ENCODE peak calls at places on chromosomes 1 and 21, in nine cellular contexts. D, T, P, E, O, N, Q, K and H are unnamed samples. For H3K27me3, the result is how much of the 10 kb centered on the place peaks cover.

GRCh38 chr1:118340928-118341905 is 156.2 kb upstream of the SPAG17 start:
- DNase-seq in D (no peak), T (no peak), P (no peak), E (no peak), O (peak), N (no peak), Q (no peak), K (no peak), H (no peak)

GRCh38 chr1:204065174-204065985 is 7.5 kb upstream of the SOX13 start:
- DNase-seq in D (peak), T (peak), P (no peak), E (peak), O (no peak), N (no peak), Q (peak), K (no peak), H (no peak)

GRCh38 chr1:165060285-165060793 is 296.2 kb downstream of the LMX1A start:
- DNase-seq in D (no peak), T (no peak), P (no peak), E (no peak), O (no peak), N (no peak), Q (no peak), K (no peak), H (no peak)

GRCh38 chr1:77876884-77877283 is 11.5 kb upstream of the NEXN start:
- DNase-seq in D (no peak), T (no peak), P (no peak), E (no peak), O (no peak), N (no peak), Q (peak), K (no peak), H (no peak)

GRCh38 chr1:229095325-229095724 is 175.6 kb upstream of the RAB4A start:
- DNase-seq in D (no peak), T (no peak), P (no peak), E (no peak), O (no peak), N (no peak), Q (no peak), K (no peak), H (no peak)

GRCh38 chr1:114229368-114229767 is 75.7 kb upstream of the SYT6 start:
- DNase-seq in D (no peak), T (no peak), P (no peak), E (no peak), O (no peak), N (no peak), Q (no peak), K (no peak), H (no peak)

GRCh38 chr1:94560333-94560732 is 18.8 kb upstream of the F3 start:
- DNase-seq in D (no peak), T (no peak), P (no peak), E (no peak), O (peak), N (no peak), Q (peak), K (no peak), H (no peak)

GRCh38 chr1:235867903-235868469 is 1.3 kb upstream of the LYST start:
- DNase-seq in D (no peak), T (no peak), P (no peak), E (no peak), O (no peak), N (no peak), Q (no peak), K (no peak), H (no peak)

GRCh38 chr1:200081982-200082272 is 54.4 kb downstream of the NR5A2 start:
- DNase-seq in D (no peak), T (no peak), P (no peak), E (no peak), O (no peak), N (no peak), Q (no peak), K (no peak), H (no peak)

GRCh38 chr1:246284021-246284420 is 223.1 kb downstream of the SMYD3 start:
- DNase-seq in D (no peak), T (no peak), P (no peak), E (no peak), O (no peak), N (no peak), Q (no peak), K (peak), H (no peak)

GRCh38 chr1:16386454-16387113 is 19.5 kb downstream of the SZRD1 start:
- DNase-seq in D (no peak), T (no peak), P (no peak), E (no peak), O (no peak), N (no peak), Q (peak), K (no peak), H (no peak)

GRCh38 chr1:229440821-229441537 is 7.1 kb upstream of the ACTA1 start:
- DNase-seq in D (no peak), T (no peak), P (no peak), E (no peak), O (no peak), N (no peak), Q (peak), K (no peak), H (no peak)

GRCh38 chr1:20652300-20652699 is 8.9 kb downstream of the DDOST start:
- DNase-seq in D (no peak), T (no peak), P (no peak), E (no peak), O (no peak), N (no peak), Q (no peak), K (no peak), H (no peak)

GRCh38 chr1:20657024-20657423 is 4.1 kb downstream of the DDOST start:
- DNase-seq in D (no peak), T (no peak), P (no peak), E (no peak), O (no peak), N (no peak), Q (no peak), K (no peak), H (no peak)

GRCh38 chr1:20658166-20658915 is 2.8 kb downstream of the DDOST start:
- DNase-seq in D (no peak), T (no peak), P (no peak), E (no peak), O (no peak), N (no peak), Q (no peak), K (no peak), H (no peak)

GRCh38 chr1:20648946-20649345 is 12.2 kb downstream of the DDOST start:
- DNase-seq in D (no peak), T (no peak), P (no peak), E (no peak), O (no peak), N (no peak), Q (no peak), K (no peak), H (no peak)

GRCh38 chr1:20654104-20654690 is 7.0 kb downstream of the DDOST start:
- DNase-seq in D (no peak), T (no peak), P (no peak), E (peak), O (no peak), N (no peak), Q (no peak), K (no peak), H (no peak)
- TF ChIP-seq CTCF in D (no peak), T (peak), P (peak), E (no peak), O (no peak), N (no peak), Q (no peak), K (no peak), H (no peak)

GRCh38 chr1:3074297-3074741 is 5.3 kb downstream of the PRDM16 start:
- DNase-seq in D (no peak), T (no peak), P (no peak), E (no peak), O (no peak), N (peak), Q (no peak), K (no peak), H (peak)

GRCh38 chr1:3071507-3072177 is 2.6 kb downstream of the PRDM16 start:
- DNase-seq in D (no peak), T (no peak), P (no peak), E (peak), O (no peak), N (no peak), Q (no peak), K (no peak), H (no peak)

GRCh38 chr1:3072178-3072947 is 3.4 kb downstream of the PRDM16 start:
- DNase-seq in D (no peak), T (no peak), P (no peak), E (peak), O (no peak), N (peak), Q (no peak), K (no peak), H (no peak)

GRCh38 chr1:3073520-3074296 is 4.7 kb downstream of the PRDM16 start:
- DNase-seq in D (no peak), T (no peak), P (no peak), E (no peak), O (no peak), N (no peak), Q (no peak), K (no peak), H (peak)

DNA sequence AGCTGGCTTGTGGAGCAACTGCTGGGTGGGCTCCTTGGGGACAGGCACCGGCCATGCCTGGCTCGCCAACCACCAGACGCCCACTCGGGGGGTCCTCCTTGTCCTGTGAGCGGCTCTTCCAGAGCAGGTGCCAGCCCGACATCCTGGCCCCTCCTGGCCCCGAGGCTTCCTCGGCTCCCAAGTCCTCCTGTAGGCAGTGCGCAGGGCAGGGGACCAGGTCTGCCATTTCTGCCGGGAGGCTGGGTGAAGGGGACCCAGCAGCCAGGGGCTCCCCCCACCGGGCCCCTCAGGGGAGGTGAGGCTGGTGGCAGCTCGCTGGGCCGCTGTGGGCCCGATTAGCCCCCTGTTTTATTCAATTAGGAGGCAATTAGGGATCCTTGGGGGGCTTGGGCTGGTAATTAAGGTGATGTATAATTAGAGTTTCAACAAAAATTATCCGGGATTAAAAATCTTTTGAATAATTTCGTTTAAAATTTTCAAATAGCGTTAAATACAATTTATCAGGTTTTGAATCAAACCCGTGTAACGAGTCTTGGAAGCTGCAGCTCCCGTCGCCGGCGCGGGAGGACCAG is 4.0 kb downstream of the PRDM16 start:
- DNase-seq in D (no peak), T (no peak), P (no peak), E (no peak), O (no peak), N (no peak), Q (no peak), K (no peak), H (no peak)
- H3K27me3 ChIP-seq in D (under half), T (half or more), P (under half), E (half or more), O (under half), N (under half), Q (half or more), K (under half), H (under half)

GRCh38 chr21:34305605-34306235 is 58.1 kb upstream of the KCNE2 start:
- DNase-seq in D (no peak), T (no peak), P (no peak), E (no peak), O (no peak), N (no peak), Q (no peak), K (no peak), H (no peak)

GRCh38 chr21:34311561-34312330 is 52.1 kb upstream of the KCNE2 start:
- DNase-seq in D (no peak), T (no peak), P (no peak), E (peak), O (no peak), N (no peak), Q (no peak), K (no peak), H (no peak)

GRCh38 chr21:34302496-34302895 is 61.3 kb upstream of the KCNE2 start:
- DNase-seq in D (no peak), T (no peak), P (no peak), E (no peak), O (no peak), N (no peak), Q (no peak), K (no peak), H (no peak)

GRCh38 chr21:34307991-34308532 is 55.7 kb upstream of the KCNE2 start:
- DNase-seq in D (no peak), T (no peak), P (no peak), E (no peak), O (no peak), N (no peak), Q (peak), K (no peak), H (no peak)

DNA sequence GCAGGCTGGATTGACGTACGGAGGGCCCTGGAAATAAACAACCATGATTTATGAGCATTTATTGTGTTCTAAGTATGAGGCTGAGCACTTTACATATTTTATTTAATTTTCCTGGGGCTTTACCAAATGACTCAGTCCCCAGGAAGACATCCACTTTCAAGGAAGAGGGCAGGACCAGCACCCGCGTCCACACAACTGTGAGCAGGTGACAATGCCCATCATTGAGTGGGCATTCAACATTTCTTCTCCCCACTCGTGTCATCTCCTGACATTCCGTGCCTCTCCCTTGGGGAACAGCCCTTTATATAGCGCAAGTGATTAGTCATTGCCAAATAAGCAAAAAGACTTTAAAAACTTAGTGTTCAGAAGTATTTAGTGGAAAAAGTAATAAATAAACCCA is 57.6 kb upstream of the KCNE2 start:
- DNase-seq in D (no peak), T (no peak), P (no peak), E (no peak), O (no peak), N (no peak), Q (no peak), K (no peak), H (no peak)
- TF ChIP-seq CTCF in D (no peak), T (no peak), P (no peak), E (no peak), O (no peak), N (no peak), Q (no peak), K (no peak), H (no peak)

GRCh38 chr1:90715334-90715733 is 1.8 kb downstream of the BARHL2 start:
- DNase-seq in D (no peak), T (no peak), P (no peak), E (no peak), O (no peak), N (no peak), Q (no peak), K (no peak), H (no peak)
- H3K27me3 ChIP-seq in D (half or more), T (half or more), P (half or more), E (half or more), O (under half), N (under half), Q (half or more), K (half or more), H (under half)

GRCh38 chr1:190453550-190453949 is 24.1 kb downstream of the BRINP3 start:
- DNase-seq in D (no peak), T (no peak), P (no peak), E (no peak), O (no peak), N (no peak), Q (peak), K (no peak), H (no peak)
- TF ChIP-seq CTCF in D (no peak), T (no peak), P (no peak), E (no peak), O (peak), N (no peak), Q (peak), K (no peak), H (no peak)

GRCh38 chr21:46308431-46308830 is 15.2 kb downstream of the C21orf58 start:
- DNase-seq in D (no peak), T (no peak), P (no peak), E (no peak), O (no peak), N (no peak), Q (no peak), K (no peak), H (no peak)
- H3K27me3 ChIP-seq in D (under half), T (under half), P (under half), E (under half), O (under half), N (under half), Q (under half), K (under half), H (under half)

DNA sequence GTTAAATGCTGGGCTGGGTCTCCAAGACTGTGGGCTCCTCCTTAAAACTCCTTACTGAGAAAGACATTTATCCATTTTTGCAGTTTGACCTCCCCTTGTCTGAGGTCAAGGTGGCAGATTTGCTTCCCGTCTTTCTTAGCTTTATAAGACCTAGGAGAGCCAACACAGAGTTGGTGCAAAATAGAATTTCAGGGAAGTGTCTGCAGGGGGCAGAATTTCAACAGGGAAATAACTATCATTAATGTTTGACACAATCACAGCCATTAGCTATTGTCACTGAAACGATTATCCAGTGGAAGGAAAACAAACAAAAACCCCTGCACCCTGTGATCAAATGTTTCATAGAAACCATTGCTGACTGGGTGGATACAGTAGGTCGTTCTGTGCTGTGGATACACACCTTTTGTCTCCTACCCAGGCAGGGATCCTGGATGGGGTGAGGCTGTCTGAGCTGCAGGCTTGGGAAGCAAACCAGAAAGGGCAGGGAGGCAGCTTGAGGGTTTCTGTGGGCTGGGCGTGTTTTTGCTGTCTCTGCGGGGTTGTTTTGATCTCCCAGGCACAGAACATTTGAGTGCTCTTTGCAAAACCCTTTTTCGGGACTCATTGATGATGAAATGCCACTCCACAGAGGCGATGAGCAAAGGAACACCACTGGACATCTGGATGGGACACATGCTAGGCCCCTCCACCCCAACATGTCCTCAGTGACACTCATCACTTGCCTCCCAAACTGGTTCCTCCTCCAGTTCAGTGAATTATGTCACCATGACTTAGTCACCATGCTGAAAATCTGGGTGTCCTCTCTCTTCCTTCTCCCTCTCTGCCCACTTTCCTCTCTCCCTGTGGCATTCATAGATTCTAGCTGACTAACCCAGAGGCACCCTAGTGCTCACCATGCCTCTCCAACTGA is 94.2 kb upstream of the SERBP1 start:
- DNase-seq in D (no peak), T (no peak), P (peak), E (no peak), O (no peak), N (no peak), Q (peak), K (no peak), H (no peak)
- TF ChIP-seq CTCF in D (no peak), T (no peak), P (peak), E (no peak), O (no peak), N (no peak), Q (peak), K (no peak), H (no peak)

GRCh38 chr1:47223174-47223920 is 8.7 kb downstream of the TAL1 start:
- DNase-seq in D (no peak), T (no peak), P (no peak), E (no peak), O (no peak), N (no peak), Q (no peak), K (no peak), H (no peak)
- H3K27me3 ChIP-seq in D (half or more), T (half or more), P (under half), E (half or more), O (under half), N (under half), Q (half or more), K (half or more), H (under half)